ENCODE peak calls at places on chromosomes 13 and 19, in five cellular contexts. P is Karpas-422, A is DMS 273 treated with DMSO at 0.1 percent for 48 hours, I is amygdala, L is left lung. Q is an unnamed sample.

GRCh38 chr13:102596147-102597028 is at the start of gene TPP2:
- DNase-seq in A (peak; percentile 87), P (peak; percentile 99), L (peak; percentile 99), I (peak; percentile 97), Q (peak; percentile 93)

GRCh38 chr19:48596679-48597465 is 9.7 kb upstream of the SPACA4 start:
- DNase-seq in I (no peak), A (no peak), L (no peak), P (peak; percentile 42), Q (no peak)

GRCh38 chr19:29248332-29248844 is 35.4 kb upstream of the UQCRFS1 start:
- DNase-seq in P (no peak), I (no peak), L (no peak), A (no peak), Q (no peak)

GRCh38 chr19:46886546-46887239 is 25.9 kb downstream of the ARHGAP35 start:
- DNase-seq in A (no peak), P (no peak), L (no peak), I (no peak), Q (no peak)

GRCh38 chr13:27533155-27533643 is 82.8 kb upstream of the MTIF3 start:
- DNase-seq in L (peak; percentile 97), A (no peak), P (peak; percentile 73), I (peak; percentile 10), Q (peak; percentile 14)

GRCh38 chr13:91630916-91631315 is 232.5 kb downstream of the GPC5 start:
- DNase-seq in I (no peak), L (no peak), P (no peak), A (no peak), Q (no peak)

GRCh38 chr13:51027644-51028043 is 83.4 kb downstream of the C13orf42 start:
- DNase-seq in I (no peak), L (no peak), A (no peak), P (no peak), Q (no peak)

GRCh38 chr19:36152061-36152885 is at the start of gene COX7A1:
- DNase-seq in P (no peak), I (no peak), L (peak; percentile 76), A (no peak), Q (no peak)

GRCh38 chr13:75694742-75695141 is 58.6 kb downstream of the LMO7 start:
- DNase-seq in L (no peak), I (no peak), A (no peak), P (no peak), Q (no peak)

GRCh38 chr19:8664671-8665057 is 33.9 kb downstream of the ACTL9 start:
- DNase-seq in A (no peak), I (no peak), L (no peak), P (no peak), Q (no peak)

GRCh38 chr19:33677745-33678426 is 56.1 kb downstream of the CHST8 start:
- DNase-seq in L (no peak), I (no peak), A (no peak), P (no peak), Q (no peak)

GRCh38 chr13:52738719-52739467 is 727 bp downstream of the CNMD start:
- DNase-seq in L (peak; percentile 82), I (no peak), A (no peak), P (no peak), Q (no peak)

GRCh38 chr13:71672527-71672926 is 194.5 kb downstream of the DACH1 start:
- DNase-seq in P (no peak), A (no peak), I (no peak), L (no peak), Q (no peak)

GRCh38 chr19:8663920-8664670 is 33.7 kb downstream of the NFILZ start:
- DNase-seq in L (no peak), P (no peak), I (no peak), A (no peak), Q (peak; percentile 51)